ENCODE peak calls at places on chromosome 3, in seven cellular contexts. R is WERI-Rb-1; J is CD8-positive, alpha-beta memory T cell; B is testis; S is spleen; Q is HCT116; L is HL-60. G is an unnamed sample.

GRCh38 chr3:114404590-114404989 is 110.8 kb downstream of the TIGIT start:
- DNase-seq in R (no peak), J (no peak), B (no peak), S (no peak), Q (peak), L (no peak), G (no peak)

GRCh38 chr3:107432646-107433045 is 55.4 kb downstream of the CCDC54 start:
- DNase-seq in R (no peak), J (no peak), B (no peak), S (no peak), Q (no peak), L (no peak), G (no peak)

GRCh38 chr3:138089091-138089490 is 26.3 kb downstream of the DZIP1L start:
- DNase-seq in R (no peak), J (no peak), B (no peak), S (no peak), Q (no peak), L (no peak), G (no peak)

GRCh38 chr3:125511420-125512094 is 8.4 kb downstream of the SNX4 start:
- DNase-seq in R (no peak), J (no peak), B (no peak), S (no peak), Q (no peak), L (no peak), G (no peak)

GRCh38 chr3:134364936-134365765 is 9.1 kb downstream of the AMOTL2 start:
- DNase-seq in R (no peak), J (no peak), B (no peak), S (peak), Q (no peak), L (no peak), G (no peak)

GRCh38 chr3:16599694-16600093 is 5.5 kb downstream of the DAZL start:
- DNase-seq in R (no peak), J (no peak), B (no peak), S (no peak), Q (no peak), L (no peak), G (no peak)

GRCh38 chr3:53614307-53614706 is 119.9 kb downstream of the CACNA1D start:
- DNase-seq in R (no peak), J (no peak), B (no peak), S (no peak), Q (no peak), L (no peak), G (no peak)

GRCh38 chr3:144106970-144107369 is 135.3 kb downstream of the DIPK2A start:
- DNase-seq in R (no peak), J (no peak), B (no peak), S (no peak), Q (no peak), L (no peak), G (no peak)

GRCh38 chr3:18489939-18490338 is 64.8 kb upstream of the SATB1 start:
- DNase-seq in R (no peak), J (peak), B (no peak), S (no peak), Q (no peak), L (no peak), G (no peak)

GRCh38 chr3:190892328-190893011 is 30.0 kb upstream of the GMNC start:
- DNase-seq in R (peak), J (no peak), B (no peak), S (no peak), Q (no peak), L (no peak), G (no peak)

GRCh38 chr3:125679258-125679657 is 84.0 kb upstream of the OSBPL11 start:
- DNase-seq in R (peak), J (no peak), B (no peak), S (no peak), Q (no peak), L (no peak), G (no peak)

GRCh38 chr3:146498002-146498736 is 28.8 kb upstream of the PLSCR2 start:
- DNase-seq in R (no peak), J (peak), B (no peak), S (no peak), Q (no peak), L (no peak), G (no peak)

GRCh38 chr3:139529624-139530023 is 9.9 kb downstream of the RBP1 start:
- DNase-seq in R (no peak), J (no peak), B (no peak), S (no peak), Q (no peak), L (no peak), G (no peak)

GRCh38 chr3:54733615-54734014 is 194.2 kb downstream of the LRTM1 start:
- DNase-seq in R (no peak), J (no peak), B (no peak), S (no peak), Q (no peak), L (no peak), G (no peak)

GRCh38 chr3:128343287-128344045 is 123.2 kb downstream of the DNAJB8 start:
- DNase-seq in R (peak), J (no peak), B (no peak), S (peak), Q (no peak), L (no peak), G (no peak)

GRCh38 chr3:118990818-118991560 is 43.7 kb downstream of the IGSF11 start:
- DNase-seq in R (no peak), J (no peak), B (no peak), S (no peak), Q (no peak), L (no peak), G (no peak)

GRCh38 chr3:195555110-195555509 is 12.0 kb upstream of the PPP1R2 start:
- DNase-seq in R (no peak), J (no peak), B (no peak), S (no peak), Q (no peak), L (no peak), G (no peak)

GRCh38 chr3:43537206-43537605 is 84.6 kb downstream of the ANO10 start:
- DNase-seq in R (peak), J (no peak), B (no peak), S (no peak), Q (no peak), L (no peak), G (no peak)

GRCh38 chr3:177050466-177051237 is 146.6 kb downstream of the TBL1XR1 start:
- DNase-seq in R (no peak), J (peak), B (no peak), S (no peak), Q (peak), L (peak), G (no peak)

GRCh38 chr3:194875581-194876402 is 190.1 kb downstream of the FAM43A start:
- DNase-seq in R (no peak), J (no peak), B (no peak), S (no peak), Q (no peak), L (no peak), G (no peak)

DNA sequence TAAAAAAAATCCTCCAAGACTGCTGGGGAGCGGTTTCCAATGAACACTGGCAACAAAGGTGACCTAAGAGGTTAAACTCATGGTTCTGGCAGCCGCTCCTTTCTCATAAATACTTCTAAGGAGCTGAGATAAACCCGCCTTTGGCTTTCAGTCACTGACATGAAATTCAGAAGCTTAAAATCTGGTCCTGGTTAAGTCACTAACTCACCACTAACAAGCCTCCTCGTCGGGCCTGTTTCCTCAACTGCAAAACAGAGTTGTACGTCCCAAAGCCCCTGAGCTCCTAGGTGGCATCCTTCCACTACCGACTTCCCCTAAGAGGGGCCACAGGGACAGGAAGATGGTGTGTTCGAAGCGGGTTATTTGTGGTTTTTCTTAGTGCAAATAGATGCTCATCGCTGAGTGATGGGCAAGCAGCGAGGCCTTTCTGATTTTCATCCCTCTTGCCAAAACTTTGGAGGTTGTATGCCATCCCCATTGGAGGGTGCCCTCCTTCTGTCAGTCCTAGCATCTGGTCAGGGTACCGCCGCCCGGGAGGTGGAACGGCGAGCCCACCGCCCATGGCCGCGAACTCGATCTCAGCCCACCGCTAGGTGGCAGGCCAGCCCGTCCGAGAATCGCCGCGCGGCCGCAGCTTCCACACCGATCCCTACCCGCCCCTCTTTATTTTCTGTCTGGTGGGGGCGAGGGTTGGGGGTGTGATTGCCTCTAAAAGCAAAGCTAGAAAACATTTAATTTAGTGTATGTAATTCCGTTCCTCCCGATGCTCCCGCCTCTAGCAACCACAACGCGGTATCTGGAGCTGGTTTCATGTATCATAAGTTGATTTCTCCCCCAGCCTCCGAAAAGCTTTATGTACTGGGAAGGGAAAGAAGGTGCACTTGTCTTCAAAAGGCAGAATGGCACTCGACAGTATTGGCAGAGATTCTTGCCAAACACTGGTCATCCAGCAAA is 4.5 kb downstream of the BCL6 start:
- DNase-seq in R (peak), J (peak), B (peak), S (peak), Q (no peak), L (peak), G (peak)
- H3K27ac ChIP-seq in R (no peak), J (peak), B (peak), S (peak), Q (peak), L (peak), G (peak)

DNA sequence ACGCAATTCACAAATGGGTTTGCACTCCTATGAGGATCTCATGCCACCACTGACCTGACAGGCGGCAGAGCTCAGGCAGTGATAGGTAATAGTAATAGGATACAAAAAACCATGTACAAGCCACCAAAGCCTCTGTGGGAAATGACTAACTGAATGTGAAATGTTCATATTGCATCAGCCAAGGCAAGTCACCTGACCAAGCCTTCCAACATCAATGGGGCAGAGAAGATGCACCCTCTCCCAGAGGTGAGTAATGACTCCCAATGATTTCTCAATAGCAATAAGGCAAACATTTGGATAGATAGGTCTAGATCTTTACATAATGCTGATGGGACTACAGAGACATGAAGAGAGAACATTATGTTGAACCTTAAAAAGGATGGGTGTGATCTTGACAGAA is 14.9 kb downstream of the CNTN3 start:
- DNase-seq in R (no peak), J (no peak), B (no peak), S (no peak), Q (no peak), L (no peak), G (no peak)
- H3K27ac ChIP-seq in R (no peak), J (no peak), B (no peak), S (no peak), Q (no peak), L (no peak), G (no peak)

DNA sequence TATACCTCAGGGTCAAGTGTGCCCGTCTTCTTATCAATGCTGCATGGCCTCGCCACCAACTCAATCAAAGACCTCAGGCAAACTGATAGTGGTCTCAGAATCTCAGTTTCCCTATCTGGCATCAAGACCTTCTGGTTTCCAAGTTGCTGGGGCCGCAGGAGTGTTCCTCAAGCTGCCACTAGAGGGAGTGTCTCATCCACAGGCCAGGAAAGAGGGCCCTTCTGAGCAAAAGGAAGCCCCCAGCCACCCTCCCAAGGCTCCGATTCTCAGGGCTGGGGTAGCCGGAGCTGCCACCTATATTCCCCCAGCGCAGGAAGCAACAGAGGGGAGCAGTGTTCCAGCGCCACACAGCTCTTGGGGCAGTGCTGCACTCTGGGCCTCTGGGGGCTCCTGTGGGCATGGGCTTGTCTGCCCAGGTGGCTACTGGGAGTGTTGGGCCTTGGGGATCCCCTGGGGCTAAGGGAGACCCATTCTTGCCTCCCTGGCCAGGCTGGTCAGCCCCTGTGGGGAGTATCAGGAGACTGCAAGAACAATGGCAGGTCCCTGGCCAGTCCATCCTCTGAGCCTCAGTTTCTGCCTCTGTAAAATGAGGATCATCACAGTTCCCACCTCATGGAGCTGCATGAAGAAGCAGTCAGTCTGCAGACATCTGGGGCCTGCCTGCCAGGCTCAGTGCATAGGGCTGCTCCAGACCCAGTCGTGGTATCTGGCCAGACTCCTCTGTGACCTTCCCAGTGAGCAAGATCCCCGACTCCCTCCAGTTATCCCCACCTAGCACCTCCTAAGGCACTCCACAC is 23.4 kb upstream of the SEC13 start:
- DNase-seq in R (peak), J (peak), B (peak), S (peak), Q (no peak), L (peak), G (no peak)
- H3K27ac ChIP-seq in R (no peak), J (no peak), B (no peak), S (no peak), Q (no peak), L (no peak), G (no peak)

GRCh38 chr3:136949708-136950107 is 8.1 kb upstream of the IL20RB start:
- DNase-seq in R (no peak), J (no peak), B (no peak), S (no peak), Q (no peak), L (no peak), G (no peak)
- H3K27ac ChIP-seq in R (no peak), J (no peak), B (no peak), S (no peak), Q (no peak), L (no peak), G (no peak)

GRCh38 chr3:50208677-50209344 is 3.7 kb downstream of the SLC38A3 start:
- DNase-seq in R (peak), J (no peak), B (no peak), S (no peak), Q (no peak), L (no peak), G (no peak)

GRCh38 chr3:50204804-50205718 is at the start of gene SLC38A3:
- DNase-seq in R (peak), J (peak), B (peak), S (no peak), Q (no peak), L (no peak), G (peak)

GRCh38 chr3:50205719-50206276 is 727 bp downstream of the SLC38A3 start:
- DNase-seq in R (peak), J (no peak), B (peak), S (no peak), Q (peak), L (peak), G (no peak)

GRCh38 chr3:50210176-50210509 is 5.1 kb downstream of the SLC38A3 start:
- DNase-seq in R (no peak), J (no peak), B (no peak), S (no peak), Q (no peak), L (no peak), G (no peak)

DNA sequence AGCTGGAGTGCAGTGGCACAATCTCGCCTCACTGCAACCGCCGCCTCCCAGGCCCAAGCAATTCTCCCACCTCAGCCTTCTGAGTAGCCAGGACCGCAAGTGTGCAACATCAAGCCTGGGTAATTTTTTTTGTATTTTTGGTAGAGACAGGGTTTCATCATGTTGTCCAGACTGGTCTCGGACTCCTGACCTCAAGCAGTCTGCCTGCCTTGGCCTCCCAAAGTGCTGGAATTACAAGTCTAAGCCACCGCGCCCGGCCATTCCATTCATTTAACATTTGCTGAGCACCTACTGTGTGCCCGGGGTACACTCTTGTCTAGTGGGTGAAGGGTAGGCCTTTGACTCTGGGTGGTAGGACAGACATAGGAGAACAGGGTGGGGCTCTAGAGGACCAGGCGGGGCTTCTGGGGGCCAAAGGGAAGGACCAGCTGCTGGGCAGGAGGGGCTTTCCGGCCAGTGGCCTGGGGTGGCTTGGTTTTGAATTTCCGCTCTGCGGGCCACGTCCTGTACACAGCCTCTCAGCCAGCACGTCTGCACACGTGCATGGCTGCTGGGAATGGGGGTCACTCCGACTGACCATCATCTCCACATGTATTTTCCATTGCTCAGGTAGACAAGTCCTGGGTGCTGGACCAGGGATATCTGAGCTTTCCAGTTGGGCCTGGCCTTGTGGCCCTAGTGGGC is 2.4 kb downstream of the SLC38A3 start:
- DNase-seq in R (peak), J (no peak), B (no peak), S (no peak), Q (no peak), L (no peak), G (no peak)
- H3K27ac ChIP-seq in R (no peak), J (no peak), B (no peak), S (no peak), Q (no peak), L (no peak), G (peak)

GRCh38 chr3:65974505-65974904 is 64.2 kb downstream of the MAGI1 start:
- DNase-seq in R (peak), J (no peak), B (no peak), S (no peak), Q (no peak), L (no peak), G (no peak)

GRCh38 chr3:65978116-65978515 is 60.6 kb downstream of the MAGI1 start:
- DNase-seq in R (no peak), J (no peak), B (no peak), S (no peak), Q (no peak), L (no peak), G (no peak)

GRCh38 chr3:65979152-65979551 is 59.6 kb downstream of the MAGI1 start:
- DNase-seq in R (no peak), J (no peak), B (no peak), S (no peak), Q (no peak), L (no peak), G (peak)

GRCh38 chr3:65975031-65975430 is 63.7 kb downstream of the MAGI1 start:
- DNase-seq in R (no peak), J (no peak), B (no peak), S (no peak), Q (no peak), L (no peak), G (no peak)

GRCh38 chr3:65979731-65980130 is 59.0 kb downstream of the MAGI1 start:
- DNase-seq in R (no peak), J (no peak), B (no peak), S (no peak), Q (no peak), L (no peak), G (no peak)
- H3K27ac ChIP-seq in R (no peak), J (no peak), B (no peak), S (peak), Q (no peak), L (no peak), G (no peak)